ENCODE peak calls at places on chromosomes 12 and 14, in seven cellular contexts. One of them, this sample, is unnamed.

GRCh38 chr12:51631591-51631990 is 40.6 kb downstream of the SCN8A start:
- DNase-seq in AG04450: no peak
- DNase-seq in nephron progenitor cell: no peak
- DNase-seq in HFF-Myc: peak
- DNase-seq in A549: peak
- DNase-seq in progenitor cell of endocrine pancreas: no peak
- DNase-seq in HCT116: peak
- DNase-seq in this sample: no peak

GRCh38 chr14:58705066-58705465 is 67.3 kb downstream of the DACT1 start:
- DNase-seq in AG04450: no peak
- DNase-seq in nephron progenitor cell: no peak
- DNase-seq in HFF-Myc: no peak
- DNase-seq in A549: no peak
- DNase-seq in progenitor cell of endocrine pancreas: no peak
- DNase-seq in HCT116: no peak
- DNase-seq in this sample: no peak

GRCh38 chr12:43278268-43278832 is 273.7 kb downstream of the ADAMTS20 start:
- DNase-seq in AG04450: no peak
- DNase-seq in nephron progenitor cell: no peak
- DNase-seq in HFF-Myc: no peak
- DNase-seq in A549: peak
- DNase-seq in progenitor cell of endocrine pancreas: no peak
- DNase-seq in HCT116: no peak
- DNase-seq in this sample: peak

GRCh38 chr12:4449862-4450222 is 4.2 kb upstream of the FGF6 start:
- DNase-seq in AG04450: no peak
- DNase-seq in nephron progenitor cell: no peak
- DNase-seq in HFF-Myc: peak
- DNase-seq in A549: no peak
- DNase-seq in progenitor cell of endocrine pancreas: no peak
- DNase-seq in HCT116: no peak
- DNase-seq in this sample: no peak

GRCh38 chr12:119621878-119622277 is 28.3 kb downstream of the TMEM233 start:
- DNase-seq in AG04450: no peak
- DNase-seq in nephron progenitor cell: no peak
- DNase-seq in HFF-Myc: no peak
- DNase-seq in A549: no peak
- DNase-seq in progenitor cell of endocrine pancreas: no peak
- DNase-seq in HCT116: no peak
- DNase-seq in this sample: no peak

GRCh38 chr12:58639323-58639934 is 280.9 kb downstream of the LRIG3 start:
- DNase-seq in AG04450: no peak
- DNase-seq in nephron progenitor cell: no peak
- DNase-seq in HFF-Myc: no peak
- DNase-seq in A549: no peak
- DNase-seq in progenitor cell of endocrine pancreas: no peak
- DNase-seq in HCT116: no peak
- DNase-seq in this sample: no peak

GRCh38 chr12:116055895-116056607 is 221.4 kb downstream of the MED13L start:
- DNase-seq in AG04450: no peak
- DNase-seq in nephron progenitor cell: no peak
- DNase-seq in HFF-Myc: no peak
- DNase-seq in A549: no peak
- DNase-seq in progenitor cell of endocrine pancreas: no peak
- DNase-seq in HCT116: no peak
- DNase-seq in this sample: no peak

GRCh38 chr14:103483600-103483999 is 39.0 kb downstream of the CKB start:
- DNase-seq in AG04450: peak
- DNase-seq in nephron progenitor cell: no peak
- DNase-seq in HFF-Myc: peak
- DNase-seq in A549: no peak
- DNase-seq in progenitor cell of endocrine pancreas: no peak
- DNase-seq in HCT116: no peak
- DNase-seq in this sample: no peak

GRCh38 chr12:9367828-9368227 is 159.6 kb upstream of the PZP start:
- DNase-seq in AG04450: no peak
- DNase-seq in nephron progenitor cell: no peak
- DNase-seq in HFF-Myc: no peak
- DNase-seq in A549: no peak
- DNase-seq in progenitor cell of endocrine pancreas: no peak
- DNase-seq in HCT116: no peak
- DNase-seq in this sample: no peak

GRCh38 chr12:108846320-108846719 is 11.1 kb downstream of the SSH1 start:
- DNase-seq in AG04450: no peak
- DNase-seq in nephron progenitor cell: no peak
- DNase-seq in HFF-Myc: no peak
- DNase-seq in A549: no peak
- DNase-seq in progenitor cell of endocrine pancreas: no peak
- DNase-seq in HCT116: no peak
- DNase-seq in this sample: no peak

GRCh38 chr12:68953536-68953935 is 20.6 kb upstream of the CPM start:
- DNase-seq in AG04450: no peak
- DNase-seq in nephron progenitor cell: no peak
- DNase-seq in HFF-Myc: no peak
- DNase-seq in A549: no peak
- DNase-seq in progenitor cell of endocrine pancreas: no peak
- DNase-seq in HCT116: no peak
- DNase-seq in this sample: no peak

GRCh38 chr12:96502949-96503532 is 13.7 kb downstream of the CFAP54 start:
- DNase-seq in AG04450: no peak
- DNase-seq in nephron progenitor cell: no peak
- DNase-seq in HFF-Myc: no peak
- DNase-seq in A549: no peak
- DNase-seq in progenitor cell of endocrine pancreas: no peak
- DNase-seq in HCT116: no peak
- DNase-seq in this sample: no peak

GRCh38 chr14:49512147-49512551 is 74.0 kb downstream of the RPS29 start:
- DNase-seq in AG04450: peak
- DNase-seq in nephron progenitor cell: no peak
- DNase-seq in HFF-Myc: peak
- DNase-seq in A549: peak
- DNase-seq in progenitor cell of endocrine pancreas: no peak
- DNase-seq in HCT116: peak
- DNase-seq in this sample: no peak

GRCh38 chr14:72594099-72594901 is 299.6 kb downstream of the DPF3 start:
- DNase-seq in AG04450: no peak
- DNase-seq in nephron progenitor cell: no peak
- DNase-seq in HFF-Myc: no peak
- DNase-seq in A549: no peak
- DNase-seq in progenitor cell of endocrine pancreas: no peak
- DNase-seq in HCT116: no peak
- DNase-seq in this sample: no peak

GRCh38 chr14:93027810-93028723 is 87.7 kb downstream of the ITPK1 start:
- DNase-seq in AG04450: no peak
- DNase-seq in nephron progenitor cell: no peak
- DNase-seq in HFF-Myc: no peak
- DNase-seq in A549: no peak
- DNase-seq in progenitor cell of endocrine pancreas: no peak
- DNase-seq in HCT116: no peak
- DNase-seq in this sample: no peak

GRCh38 chr12:46562625-46563228 is 190.2 kb upstream of the SLC38A2 start:
- DNase-seq in AG04450: no peak
- DNase-seq in nephron progenitor cell: no peak
- DNase-seq in HFF-Myc: no peak
- DNase-seq in A549: peak
- DNase-seq in progenitor cell of endocrine pancreas: no peak
- DNase-seq in HCT116: no peak
- DNase-seq in this sample: no peak

GRCh38 chr12:113070117-113070906 is 13.8 kb downstream of the DTX1 start:
- DNase-seq in AG04450: no peak
- DNase-seq in nephron progenitor cell: no peak
- DNase-seq in HFF-Myc: no peak
- DNase-seq in A549: no peak
- DNase-seq in progenitor cell of endocrine pancreas: no peak
- DNase-seq in HCT116: no peak
- DNase-seq in this sample: peak

GRCh38 chr14:96264200-96264553 is 8.2 kb downstream of the BDKRB1 start:
- DNase-seq in AG04450: no peak
- DNase-seq in nephron progenitor cell: no peak
- DNase-seq in HFF-Myc: no peak
- DNase-seq in A549: no peak
- DNase-seq in progenitor cell of endocrine pancreas: no peak
- DNase-seq in HCT116: no peak
- DNase-seq in this sample: no peak

GRCh38 chr14:96267336-96267735 is 11.3 kb downstream of the BDKRB1 start:
- DNase-seq in AG04450: peak
- DNase-seq in nephron progenitor cell: no peak
- DNase-seq in HFF-Myc: peak
- DNase-seq in A549: no peak
- DNase-seq in progenitor cell of endocrine pancreas: no peak
- DNase-seq in HCT116: no peak
- DNase-seq in this sample: no peak

GRCh38 chr14:96265387-96265786 is 9.4 kb downstream of the BDKRB1 start:
- DNase-seq in AG04450: no peak
- DNase-seq in nephron progenitor cell: no peak
- DNase-seq in HFF-Myc: no peak
- DNase-seq in A549: no peak
- DNase-seq in progenitor cell of endocrine pancreas: no peak
- DNase-seq in HCT116: no peak
- DNase-seq in this sample: no peak

GRCh38 chr14:96263347-96264199 is 7.6 kb downstream of the BDKRB1 start:
- DNase-seq in AG04450: no peak
- DNase-seq in nephron progenitor cell: no peak
- DNase-seq in HFF-Myc: no peak
- DNase-seq in A549: no peak
- DNase-seq in progenitor cell of endocrine pancreas: no peak
- DNase-seq in HCT116: no peak
- DNase-seq in this sample: no peak

GRCh38 chr14:96264850-96265249 is 8.8 kb downstream of the BDKRB1 start:
- DNase-seq in AG04450: no peak
- DNase-seq in nephron progenitor cell: no peak
- DNase-seq in HFF-Myc: no peak
- DNase-seq in A549: peak
- DNase-seq in progenitor cell of endocrine pancreas: no peak
- DNase-seq in HCT116: no peak
- DNase-seq in this sample: no peak
- TF ChIP-seq CTCF in AG04450: peak
- TF ChIP-seq CTCF in nephron progenitor cell: no peak
- TF ChIP-seq CTCF in HFF-Myc: peak
- TF ChIP-seq CTCF in A549: peak
- TF ChIP-seq CTCF in progenitor cell of endocrine pancreas: peak
- TF ChIP-seq CTCF in HCT116: peak
- TF ChIP-seq CTCF in this sample: no peak

GRCh38 chr12:66030217-66030781 is 100.3 kb downstream of the LLPH start:
- DNase-seq in AG04450: no peak
- DNase-seq in nephron progenitor cell: no peak
- DNase-seq in HFF-Myc: no peak
- DNase-seq in A549: no peak
- DNase-seq in progenitor cell of endocrine pancreas: no peak
- DNase-seq in HCT116: no peak
- DNase-seq in this sample: no peak

GRCh38 chr12:66036317-66036716 is 94.2 kb downstream of the LLPH start:
- DNase-seq in AG04450: peak
- DNase-seq in nephron progenitor cell: no peak
- DNase-seq in HFF-Myc: peak
- DNase-seq in A549: peak
- DNase-seq in progenitor cell of endocrine pancreas: no peak
- DNase-seq in HCT116: peak
- DNase-seq in this sample: no peak

GRCh38 chr12:66032739-66033138 is 97.8 kb downstream of the LLPH start:
- DNase-seq in AG04450: no peak
- DNase-seq in nephron progenitor cell: no peak
- DNase-seq in HFF-Myc: no peak
- DNase-seq in A549: no peak
- DNase-seq in progenitor cell of endocrine pancreas: no peak
- DNase-seq in HCT116: no peak
- DNase-seq in this sample: no peak

DNA sequence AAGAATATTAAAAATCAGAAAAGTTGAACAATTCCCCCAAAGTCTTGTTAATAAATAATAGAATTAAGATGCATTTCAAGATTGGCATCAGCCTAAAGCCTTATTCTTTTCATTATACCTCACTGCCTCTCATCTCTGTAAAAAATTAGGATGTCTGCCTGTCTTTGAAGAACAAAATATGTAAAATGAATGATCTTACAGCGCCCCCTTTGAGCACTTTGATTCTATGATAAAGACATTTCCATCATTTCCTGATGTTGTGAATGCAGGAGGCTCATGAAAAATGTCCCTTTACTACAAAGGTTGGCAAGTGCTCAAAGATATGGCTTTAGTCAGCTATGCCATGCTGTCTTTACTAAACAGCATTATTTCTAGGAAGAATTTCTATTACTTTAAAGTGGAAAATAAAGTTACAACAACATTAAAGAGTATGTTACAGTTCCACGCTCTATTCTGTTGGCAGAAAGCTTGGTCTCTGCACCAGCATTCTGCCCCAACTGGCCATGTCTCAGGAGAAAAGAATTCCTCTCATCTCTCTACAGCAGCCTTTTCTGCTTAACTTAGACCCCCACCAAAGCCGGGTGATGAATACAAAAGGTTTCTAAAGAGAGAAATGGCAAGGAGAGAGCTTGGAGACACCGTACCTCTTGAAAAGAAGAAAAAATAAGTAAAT is 95.1 kb downstream of the LLPH start:
- DNase-seq in AG04450: no peak
- DNase-seq in nephron progenitor cell: no peak
- DNase-seq in HFF-Myc: peak
- DNase-seq in A549: peak
- DNase-seq in progenitor cell of endocrine pancreas: no peak
- DNase-seq in HCT116: peak
- DNase-seq in this sample: no peak
- TF ChIP-seq CTCF in AG04450: peak
- TF ChIP-seq CTCF in nephron progenitor cell: no peak
- TF ChIP-seq CTCF in HFF-Myc: peak
- TF ChIP-seq CTCF in A549: peak
- TF ChIP-seq CTCF in progenitor cell of endocrine pancreas: peak
- TF ChIP-seq CTCF in HCT116: peak
- TF ChIP-seq CTCF in this sample: peak

DNA sequence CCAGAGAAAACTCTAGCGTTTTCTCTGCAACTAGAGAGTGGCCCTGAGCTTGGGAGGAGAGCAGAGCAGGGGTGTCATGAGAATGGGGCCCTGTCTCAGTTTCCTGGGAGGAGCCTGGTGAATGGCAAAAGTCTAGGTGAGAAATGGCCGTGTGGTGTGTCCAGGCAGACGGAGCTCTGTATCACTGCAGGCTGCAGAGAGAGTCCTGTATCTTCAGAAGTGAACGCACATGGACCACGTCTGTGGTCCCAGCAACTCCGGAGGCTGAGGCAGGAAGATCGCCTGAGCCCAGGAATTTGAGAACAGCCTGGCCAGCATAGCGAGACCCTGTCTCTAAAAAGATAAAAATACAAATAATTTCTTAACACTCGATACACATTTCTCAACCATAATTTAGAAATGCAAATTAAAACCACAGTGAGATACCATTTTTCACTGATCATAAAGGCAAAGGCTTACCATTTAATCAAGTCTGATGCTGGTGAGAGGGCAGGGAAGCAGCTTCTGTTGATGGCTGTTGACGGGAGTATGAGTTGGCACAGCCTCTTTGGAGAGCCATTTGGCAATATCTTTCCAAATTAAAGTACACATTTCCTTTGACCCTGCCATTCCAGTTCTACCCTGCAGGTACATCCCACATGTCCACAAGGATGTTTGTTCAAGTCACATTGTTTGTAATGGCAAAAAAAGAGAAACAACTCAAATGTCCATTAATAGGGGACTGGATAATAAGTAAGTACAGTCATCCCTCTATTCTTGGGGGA is 51.0 kb downstream of the NFKBIA start:
- DNase-seq in AG04450: no peak
- DNase-seq in nephron progenitor cell: no peak
- DNase-seq in HFF-Myc: no peak
- DNase-seq in A549: peak
- DNase-seq in progenitor cell of endocrine pancreas: no peak
- DNase-seq in HCT116: no peak
- DNase-seq in this sample: no peak
- TF ChIP-seq CTCF in AG04450: no peak
- TF ChIP-seq CTCF in nephron progenitor cell: no peak
- TF ChIP-seq CTCF in HFF-Myc: no peak
- TF ChIP-seq CTCF in A549: no peak
- TF ChIP-seq CTCF in progenitor cell of endocrine pancreas: no peak
- TF ChIP-seq CTCF in HCT116: no peak
- TF ChIP-seq CTCF in this sample: no peak

GRCh38 chr12:56590237-56590830 is 39.8 kb downstream of the BAZ2A start:
- DNase-seq in AG04450: no peak
- DNase-seq in nephron progenitor cell: no peak
- DNase-seq in HFF-Myc: no peak
- DNase-seq in A549: peak
- DNase-seq in progenitor cell of endocrine pancreas: no peak
- DNase-seq in HCT116: no peak
- DNase-seq in this sample: peak
- TF ChIP-seq CTCF in AG04450: peak
- TF ChIP-seq CTCF in nephron progenitor cell: peak
- TF ChIP-seq CTCF in HFF-Myc: peak
- TF ChIP-seq CTCF in A549: peak
- TF ChIP-seq CTCF in progenitor cell of endocrine pancreas: peak
- TF ChIP-seq CTCF in HCT116: peak
- TF ChIP-seq CTCF in this sample: peak